ENCODE peak calls at places on chromosomes 3 and 15, in five cellular contexts. One of them, this sample, is unnamed.

GRCh38 chr15:94670436-94671034 is 439.2 kb downstream of the MCTP2 start:
- DNase-seq in H1: no peak
- DNase-seq in IMR-90: peak
- DNase-seq in HepG2: peak
- DNase-seq in K562: peak
- DNase-seq in this sample: peak

GRCh38 chr3:158918008-158918407 is 116.2 kb downstream of the MFSD1 start:
- DNase-seq in IMR-90: peak
- DNase-seq in K562: peak
- DNase-seq in HepG2: peak
- DNase-seq in H1: peak
- DNase-seq in this sample: peak

GRCh38 chr3:33758874-33759273 is 39.6 kb upstream of the PDCD6IP start:
- DNase-seq in H1: no peak
- DNase-seq in HepG2: no peak
- DNase-seq in IMR-90: no peak
- DNase-seq in K562: no peak
- DNase-seq in this sample: no peak

GRCh38 chr3:143334231-143334630 is 214.7 kb downstream of the CHST2 start:
- DNase-seq in HepG2: no peak
- DNase-seq in H1: no peak
- DNase-seq in IMR-90: no peak
- DNase-seq in K562: no peak
- DNase-seq in this sample: no peak

GRCh38 chr3:183638092-183638644 is 2.7 kb downstream of the KLHL24 start:
- DNase-seq in IMR-90: no peak
- DNase-seq in HepG2: no peak
- DNase-seq in H1: no peak
- DNase-seq in K562: no peak
- DNase-seq in this sample: no peak

GRCh38 chr15:35477853-35478252 is 68.1 kb downstream of the DPH6 start:
- DNase-seq in H1: no peak
- DNase-seq in K562: no peak
- DNase-seq in HepG2: no peak
- DNase-seq in IMR-90: no peak
- DNase-seq in this sample: no peak

GRCh38 chr3:52527039-52527731 is 6.5 kb downstream of the NT5DC2 start:
- DNase-seq in K562: no peak
- DNase-seq in IMR-90: no peak
- DNase-seq in H1: no peak
- DNase-seq in HepG2: no peak
- DNase-seq in this sample: no peak

GRCh38 chr3:142888099-142888483 is 792 bp downstream of the PCOLCE2 start:
- DNase-seq in K562: no peak
- DNase-seq in H1: no peak
- DNase-seq in IMR-90: no peak
- DNase-seq in HepG2: no peak
- DNase-seq in this sample: peak

GRCh38 chr15:47293763-47294162 is 423.5 kb upstream of the SEMA6D start:
- DNase-seq in K562: no peak
- DNase-seq in HepG2: no peak
- DNase-seq in H1: no peak
- DNase-seq in IMR-90: peak
- DNase-seq in this sample: no peak

GRCh38 chr3:31167666-31168065 is 273.2 kb upstream of the GADL1 start:
- DNase-seq in IMR-90: peak
- DNase-seq in HepG2: no peak
- DNase-seq in K562: no peak
- DNase-seq in H1: no peak
- DNase-seq in this sample: no peak

GRCh38 chr15:66839511-66840112 is 137.6 kb downstream of the SMAD6 start:
- DNase-seq in K562: no peak
- DNase-seq in H1: no peak
- DNase-seq in IMR-90: peak
- DNase-seq in HepG2: no peak
- DNase-seq in this sample: no peak

GRCh38 chr3:114706591-114707224 is 412.9 kb downstream of the TIGIT start:
- DNase-seq in H1: no peak
- DNase-seq in HepG2: peak
- DNase-seq in IMR-90: peak
- DNase-seq in K562: no peak
- DNase-seq in this sample: peak

GRCh38 chr15:28182216-28182615 is 83.1 kb upstream of the OCA2 start:
- DNase-seq in K562: no peak
- DNase-seq in H1: no peak
- DNase-seq in HepG2: no peak
- DNase-seq in IMR-90: no peak
- DNase-seq in this sample: no peak

GRCh38 chr3:143035466-143036214 is 34.3 kb downstream of the U2SURP start:
- DNase-seq in IMR-90: peak
- DNase-seq in K562: no peak
- DNase-seq in H1: no peak
- DNase-seq in HepG2: no peak
- DNase-seq in this sample: no peak

GRCh38 chr3:188156051-188156450 is 2.1 kb downstream of the LPP start:
- DNase-seq in K562: no peak
- DNase-seq in H1: no peak
- DNase-seq in HepG2: no peak
- DNase-seq in IMR-90: no peak
- DNase-seq in this sample: no peak

GRCh38 chr3:112481342-112481870 is 17.9 kb downstream of the BTLA start:
- DNase-seq in HepG2: no peak
- DNase-seq in H1: no peak
- DNase-seq in K562: no peak
- DNase-seq in IMR-90: no peak
- DNase-seq in this sample: no peak

GRCh38 chr3:89212614-89213013 is 105.2 kb downstream of the EPHA3 start:
- DNase-seq in H1: no peak
- DNase-seq in HepG2: no peak
- DNase-seq in K562: no peak
- DNase-seq in IMR-90: peak
- DNase-seq in this sample: no peak

GRCh38 chr3:111714305-111714704 is 119.2 kb upstream of the ZBED2 start:
- DNase-seq in H1: peak
- DNase-seq in IMR-90: peak
- DNase-seq in K562: no peak
- DNase-seq in HepG2: no peak
- DNase-seq in this sample: no peak

GRCh38 chr3:128407986-128408692 is 58.6 kb downstream of the DNAJB8 start:
- DNase-seq in HepG2: no peak
- DNase-seq in IMR-90: no peak
- DNase-seq in K562: no peak
- DNase-seq in H1: no peak
- DNase-seq in this sample: no peak

GRCh38 chr3:190696777-190697501 is 165.6 kb downstream of the GMNC start:
- DNase-seq in HepG2: peak
- DNase-seq in K562: no peak
- DNase-seq in IMR-90: peak
- DNase-seq in H1: no peak
- DNase-seq in this sample: peak

GRCh38 chr15:80480171-80480811 is 76.1 kb downstream of the ARNT2 start:
- DNase-seq in H1: no peak
- DNase-seq in K562: no peak
- DNase-seq in HepG2: peak
- DNase-seq in IMR-90: no peak
- DNase-seq in this sample: no peak

GRCh38 chr15:29135702-29136426 is 133.8 kb downstream of the NSMCE3 start:
- DNase-seq in H1: no peak
- DNase-seq in HepG2: no peak
- DNase-seq in IMR-90: no peak
- DNase-seq in K562: no peak
- DNase-seq in this sample: no peak

GRCh38 chr3:127002195-127003174 is 19.6 kb downstream of the PLXNA1 start:
- DNase-seq in K562: peak
- DNase-seq in IMR-90: peak
- DNase-seq in HepG2: no peak
- DNase-seq in H1: peak
- DNase-seq in this sample: no peak

GRCh38 chr15:43067717-43068461 is 37.9 kb downstream of the UBR1 start:
- DNase-seq in H1: no peak
- DNase-seq in K562: no peak
- DNase-seq in HepG2: peak
- DNase-seq in IMR-90: peak
- DNase-seq in this sample: no peak

GRCh38 chr3:77381426-77381825 is 341.5 kb downstream of the ROBO2 start:
- DNase-seq in IMR-90: no peak
- DNase-seq in K562: no peak
- DNase-seq in H1: no peak
- DNase-seq in HepG2: no peak
- DNase-seq in this sample: no peak

GRCh38 chr3:42273351-42273750 is 7.4 kb upstream of the CCK start:
- DNase-seq in HepG2: no peak
- DNase-seq in H1: no peak
- DNase-seq in K562: no peak
- DNase-seq in IMR-90: no peak
- DNase-seq in this sample: no peak

GRCh38 chr3:119428538-119428937 is 34.9 kb downstream of the TMEM39A start:
- DNase-seq in IMR-90: no peak
- DNase-seq in K562: no peak
- DNase-seq in HepG2: peak
- DNase-seq in H1: no peak
- DNase-seq in this sample: no peak

GRCh38 chr15:96340348-96340610 is 9.8 kb downstream of the NR2F2 start:
- DNase-seq in IMR-90: no peak
- DNase-seq in H1: no peak
- DNase-seq in HepG2: no peak
- DNase-seq in K562: no peak
- DNase-seq in this sample: no peak

GRCh38 chr3:188664795-188665194 is 507.0 kb upstream of the TPRG1 start:
- DNase-seq in K562: peak
- DNase-seq in H1: no peak
- DNase-seq in HepG2: peak
- DNase-seq in IMR-90: no peak
- DNase-seq in this sample: no peak

GRCh38 chr15:58738051-58738707 is 11.3 kb downstream of the ADAM10 start:
- DNase-seq in HepG2: no peak
- DNase-seq in K562: no peak
- DNase-seq in H1: no peak
- DNase-seq in IMR-90: peak
- DNase-seq in this sample: no peak
- TF ChIP-seq MAFK in HepG2: no peak
- TF ChIP-seq MAFK in K562: no peak
- TF ChIP-seq MAFK in H1: no peak
- TF ChIP-seq MAFK in IMR-90: no peak
- TF ChIP-seq MAFK in this sample: no peak

GRCh38 chr15:48634096-48634495 is 11.4 kb downstream of the FBN1 start:
- DNase-seq in K562: no peak
- DNase-seq in H1: no peak
- DNase-seq in HepG2: no peak
- DNase-seq in IMR-90: no peak
- DNase-seq in this sample: no peak

GRCh38 chr15:48634934-48635333 is 10.6 kb downstream of the FBN1 start:
- DNase-seq in HepG2: no peak
- DNase-seq in K562: no peak
- DNase-seq in IMR-90: peak
- DNase-seq in H1: no peak
- DNase-seq in this sample: no peak

GRCh38 chr15:48638966-48639365 is 6.5 kb downstream of the FBN1 start:
- DNase-seq in HepG2: no peak
- DNase-seq in K562: no peak
- DNase-seq in IMR-90: no peak
- DNase-seq in H1: no peak
- DNase-seq in this sample: no peak

GRCh38 chr15:48636511-48636910 is 9.0 kb downstream of the FBN1 start:
- DNase-seq in HepG2: no peak
- DNase-seq in IMR-90: no peak
- DNase-seq in H1: no peak
- DNase-seq in K562: no peak
- DNase-seq in this sample: no peak

DNA sequence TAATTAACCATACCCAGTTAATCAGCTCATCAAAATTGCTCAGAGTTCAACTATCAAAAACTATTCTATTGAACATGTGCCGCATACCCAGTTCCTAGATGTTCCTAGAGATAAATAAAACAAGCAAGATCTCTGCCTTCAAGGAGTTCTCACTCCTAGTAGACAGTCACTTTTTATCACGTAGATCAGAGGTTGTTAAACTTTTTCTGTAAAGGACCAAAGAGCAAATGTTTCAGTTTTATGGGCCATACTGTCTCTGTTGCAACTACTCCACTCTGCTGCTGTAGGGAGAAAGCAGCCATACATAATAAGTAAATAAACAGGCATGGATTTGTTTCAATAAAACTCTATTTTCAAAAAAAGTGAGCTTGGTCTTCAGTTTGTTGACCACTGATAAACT is 7.9 kb downstream of the FBN1 start:
- DNase-seq in IMR-90: no peak
- DNase-seq in K562: no peak
- DNase-seq in HepG2: no peak
- DNase-seq in H1: no peak
- DNase-seq in this sample: no peak
- TF ChIP-seq MAFK in IMR-90: no peak
- TF ChIP-seq MAFK in K562: no peak
- TF ChIP-seq MAFK in HepG2: no peak
- TF ChIP-seq MAFK in H1: no peak
- TF ChIP-seq MAFK in this sample: no peak

DNA sequence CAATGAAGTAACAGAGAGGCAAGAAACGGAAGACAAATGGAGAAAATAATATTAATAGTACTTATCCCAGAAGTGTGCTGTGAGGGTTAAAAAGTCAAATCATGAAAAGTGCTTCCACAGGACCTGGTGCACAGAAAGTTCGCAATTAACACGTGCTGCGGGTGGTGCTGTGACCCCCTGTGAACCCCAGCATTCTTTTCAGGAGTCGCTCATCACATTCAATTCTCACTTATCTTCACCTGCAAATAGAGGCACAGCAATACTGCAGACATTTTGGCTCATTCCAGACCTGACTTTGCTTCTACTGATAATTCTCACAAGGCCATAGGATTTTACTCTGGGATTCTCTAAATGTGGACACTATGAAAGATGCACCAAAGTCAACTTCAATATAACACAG is 584.4 kb downstream of the GRM7 start:
- DNase-seq in K562: no peak
- DNase-seq in IMR-90: no peak
- DNase-seq in H1: no peak
- DNase-seq in HepG2: no peak
- DNase-seq in this sample: no peak
- TF ChIP-seq MAFK in K562: no peak
- TF ChIP-seq MAFK in IMR-90: no peak
- TF ChIP-seq MAFK in H1: no peak
- TF ChIP-seq MAFK in HepG2: no peak
- TF ChIP-seq MAFK in this sample: no peak

DNA sequence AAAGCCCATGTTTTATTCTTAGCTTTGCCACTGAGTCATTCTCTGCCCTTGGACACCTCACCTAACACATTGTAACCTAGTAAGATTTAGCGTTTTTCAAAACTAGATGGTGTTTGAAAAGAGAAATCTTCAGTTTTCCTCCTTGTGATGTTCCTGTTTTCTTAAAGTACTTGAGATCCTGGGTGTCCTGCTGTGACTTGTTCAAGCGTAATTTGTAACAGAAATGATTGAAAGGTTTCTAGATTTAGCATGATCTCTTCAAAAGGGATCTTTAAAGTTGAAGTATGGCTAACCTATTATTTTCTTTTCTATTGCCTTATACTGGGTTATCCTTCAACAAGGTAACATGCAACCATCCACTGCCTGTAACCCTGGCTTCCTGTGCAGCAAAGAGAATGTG is 32.6 kb upstream of the SPATA16 start:
- DNase-seq in H1: no peak
- DNase-seq in IMR-90: no peak
- DNase-seq in K562: no peak
- DNase-seq in HepG2: no peak
- DNase-seq in this sample: no peak
- TF ChIP-seq MAFK in H1: no peak
- TF ChIP-seq MAFK in IMR-90: no peak
- TF ChIP-seq MAFK in K562: no peak
- TF ChIP-seq MAFK in HepG2: no peak
- TF ChIP-seq MAFK in this sample: no peak

GRCh38 chr15:88704791-88705768 is 66.3 kb downstream of the ISG20 start:
- DNase-seq in IMR-90: no peak
- DNase-seq in K562: no peak
- DNase-seq in H1: no peak
- DNase-seq in HepG2: no peak
- DNase-seq in this sample: no peak
- TF ChIP-seq MAFK in IMR-90: no peak
- TF ChIP-seq MAFK in K562: no peak
- TF ChIP-seq MAFK in H1: no peak
- TF ChIP-seq MAFK in HepG2: no peak
- TF ChIP-seq MAFK in this sample: no peak